ENCODE peak calls at places on chromosomes 16 and 17, in four cellular contexts. X is uterus, K is A673, E is K562. T is an unnamed sample. For H3K4me1, the result is how much of the 10 kb centered on the place peaks cover.

GRCh38 chr16:64475627-64476351 is 646.1 kb downstream of the CDH11 start:
- DNase-seq in X (no peak), K (no peak), E (no peak), T (peak)

GRCh38 chr16:84739349-84740124 is 39.7 kb downstream of the USP10 start:
- DNase-seq in X (no peak), K (no peak), E (no peak), T (no peak)

GRCh38 chr16:71738820-71739219 is 14.3 kb upstream of the PHLPP2 start:
- DNase-seq in X (no peak), K (no peak), E (no peak), T (no peak)

GRCh38 chr16:373020-373598 is 2.8 kb upstream of the MRPL28 start:
- DNase-seq in X (no peak), K (no peak), E (no peak), T (no peak)

GRCh38 chr16:67964477-67965131 is 3.8 kb downstream of the SLC12A4 start:
- DNase-seq in X (no peak), K (no peak), E (no peak), T (no peak)

GRCh38 chr17:60089097-60089844 is 10.6 kb upstream of the HEATR6 start:
- DNase-seq in X (no peak), K (no peak), E (peak), T (no peak)

GRCh38 chr16:75559564-75560372 is 3.7 kb upstream of the TMEM231 start:
- DNase-seq in X (no peak), K (peak), E (peak), T (peak)

GRCh38 chr17:68344701-68345136 is 53.4 kb downstream of the ARSG start:
- DNase-seq in X (no peak), K (no peak), E (no peak), T (peak)

GRCh38 chr16:66878067-66878466 is 2.2 kb upstream of the PDP2 start:
- DNase-seq in X (no peak), K (no peak), E (no peak), T (no peak)

GRCh38 chr17:10713336-10713735 is 15.9 kb downstream of the ADPRM start:
- DNase-seq in X (no peak), K (no peak), E (no peak), T (no peak)

GRCh38 chr17:16981928-16982327 is 10.0 kb upstream of the TNFRSF13B start:
- DNase-seq in X (no peak), K (no peak), E (no peak), T (no peak)

GRCh38 chr17:5485270-5486205 is at the start of gene DERL2:
- DNase-seq in X (no peak), K (peak), E (peak), T (peak)

GRCh38 chr17:77126519-77126918 is 14.2 kb upstream of the SEC14L1 start:
- DNase-seq in X (no peak), K (no peak), E (no peak), T (no peak)

GRCh38 chr16:2162676-2163118 is 7.1 kb downstream of the TRAF7 start:
- DNase-seq in X (no peak), K (no peak), E (no peak), T (no peak)

GRCh38 chr17:68198931-68199836 is 48.7 kb upstream of the AMZ2 start:
- DNase-seq in X (no peak), K (no peak), E (no peak), T (no peak)

GRCh38 chr17:65537845-65538678 is 23.4 kb downstream of the AXIN2 start:
- DNase-seq in X (no peak), K (no peak), E (peak), T (no peak)

GRCh38 chr17:34095101-34095500 is 160.0 kb upstream of the CCL2 start:
- DNase-seq in X (no peak), K (no peak), E (no peak), T (no peak)

GRCh38 chr17:18094409-18094807 is 6.7 kb downstream of the DRG2 start:
- DNase-seq in X (no peak), K (no peak), E (no peak), T (no peak)

GRCh38 chr17:18089613-18090012 is 1.9 kb downstream of the DRG2 start:
- DNase-seq in X (no peak), K (no peak), E (no peak), T (no peak)

GRCh38 chr17:18099516-18099915 is 9.0 kb upstream of the MYO15A start:
- DNase-seq in X (no peak), K (no peak), E (no peak), T (no peak)

GRCh38 chr17:18087610-18088491 is at the start of gene DRG2:
- DNase-seq in X (peak), K (peak), E (peak), T (peak)

GRCh38 chr17:18093616-18094408 is 6.1 kb downstream of the DRG2 start:
- DNase-seq in X (no peak), K (peak), E (peak), T (peak)
- TF ChIP-seq CTCF in X (no peak), K (peak), E (peak), T (peak)

DNA sequence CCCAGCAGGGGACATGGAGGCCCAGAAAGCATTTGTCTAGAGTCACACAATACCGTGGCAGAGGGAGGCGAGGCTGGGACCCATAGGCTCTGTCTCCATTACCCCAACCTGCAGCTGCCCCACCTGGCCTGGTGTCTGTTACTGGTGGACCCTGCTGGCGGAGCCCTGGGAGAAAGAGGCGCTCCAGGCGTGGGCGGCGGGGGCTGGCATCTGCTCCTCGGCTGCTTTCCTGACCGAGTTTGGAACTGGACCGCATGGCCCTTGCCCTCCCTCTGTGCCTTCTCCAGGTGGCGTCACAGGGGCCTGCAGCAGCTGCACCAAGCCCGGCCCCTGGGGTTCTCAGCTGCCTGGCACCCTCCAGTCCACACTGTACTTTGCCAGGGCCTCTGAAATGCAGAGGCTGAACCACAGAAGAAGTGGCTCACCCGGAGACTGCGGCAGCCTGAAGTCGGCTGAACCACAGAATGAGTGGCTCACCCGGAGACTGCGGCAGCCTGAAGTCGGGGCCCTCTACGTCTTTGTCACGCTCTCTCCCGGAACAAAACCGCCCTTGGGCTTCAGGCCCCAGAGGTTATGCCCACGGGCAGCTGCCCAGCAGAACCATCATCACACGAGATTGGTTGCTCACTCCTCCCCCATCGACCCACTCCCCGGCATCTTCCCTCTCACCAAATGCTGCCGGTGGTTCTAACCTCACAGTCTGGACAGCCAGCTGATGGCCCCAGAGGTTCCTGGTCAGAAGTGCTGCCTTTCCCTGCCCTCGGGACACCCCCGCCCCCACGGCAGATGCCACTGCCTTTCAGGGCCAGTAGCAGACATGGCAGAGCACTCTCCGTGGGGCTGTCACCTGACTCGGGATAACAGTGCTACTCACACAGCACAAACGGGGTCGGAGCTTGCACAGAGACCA is 20.2 kb downstream of the CBFA2T3 start:
- DNase-seq in X (no peak), K (no peak), E (no peak), T (no peak)
- H3K4me1 ChIP-seq in X (under half), K (under half), E (half or more), T (under half)

GRCh38 chr17:57947369-57947768 is 7.8 kb downstream of the CUEDC1 start:
- DNase-seq in X (no peak), K (no peak), E (no peak), T (no peak)

GRCh38 chr17:57948169-57948554 is 7.0 kb downstream of the CUEDC1 start:
- DNase-seq in X (peak), K (no peak), E (no peak), T (no peak)

GRCh38 chr17:57949649-57950048 is 5.6 kb downstream of the CUEDC1 start:
- DNase-seq in X (no peak), K (no peak), E (no peak), T (no peak)

GRCh38 chr17:57946798-57947358 is 8.3 kb downstream of the CUEDC1 start:
- DNase-seq in X (peak), K (no peak), E (peak), T (no peak)

GRCh38 chr17:57948555-57949420 is 6.4 kb downstream of the CUEDC1 start:
- DNase-seq in X (no peak), K (peak), E (no peak), T (no peak)
- TF ChIP-seq CTCF in X (no peak), K (no peak), E (no peak), T (no peak)

GRCh38 chr16:46897471-46897870 is 13.3 kb downstream of the GPT2 start:
- DNase-seq in X (no peak), K (no peak), E (no peak), T (no peak)
- H3K4me1 ChIP-seq in X (under half), K (under half), E (under half), T (under half)

DNA sequence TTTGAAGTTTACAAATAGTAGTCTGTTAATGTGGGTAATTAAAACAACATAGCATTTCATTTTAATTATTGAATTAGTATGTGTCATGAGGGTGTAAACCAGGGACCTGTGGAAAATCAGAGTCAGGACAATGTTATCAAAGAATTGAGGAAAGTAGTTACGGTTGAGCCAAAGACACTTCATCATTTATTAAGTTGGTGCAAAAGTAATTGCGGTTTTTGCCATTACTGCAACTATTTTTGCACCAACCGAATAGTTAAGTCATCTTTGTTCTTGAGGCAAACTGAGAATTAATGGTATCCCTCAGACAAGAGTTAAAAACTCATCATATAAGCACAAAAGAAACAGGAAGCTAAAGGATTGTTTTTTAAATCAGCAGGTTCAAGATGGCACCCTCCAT is 593.7 kb downstream of the KCNJ2 start:
- DNase-seq in X (no peak), K (no peak), E (no peak), T (no peak)
- TF ChIP-seq CTCF in X (no peak), K (no peak), E (no peak), T (no peak)

GRCh38 chr17:45311406-45311761 is 5.4 kb downstream of the MAP3K14 start:
- DNase-seq in X (no peak), K (no peak), E (no peak), T (no peak)
- H3K4me1 ChIP-seq in X (under half), K (under half), E (under half), T (under half)

GRCh38 chr16:11875721-11876120 is 24.4 kb upstream of the RSL1D1 start:
- DNase-seq in X (no peak), K (no peak), E (no peak), T (no peak)

GRCh38 chr16:11884035-11884434 is 31.7 kb downstream of the GSPT1 start:
- DNase-seq in X (no peak), K (no peak), E (no peak), T (no peak)

GRCh38 chr16:11876306-11876705 is 25.0 kb upstream of the RSL1D1 start:
- DNase-seq in X (no peak), K (no peak), E (no peak), T (no peak)

GRCh38 chr16:11877374-11877773 is 26.0 kb upstream of the RSL1D1 start:
- DNase-seq in X (no peak), K (no peak), E (no peak), T (no peak)

GRCh38 chr16:11880047-11880446 is 28.7 kb upstream of the RSL1D1 start:
- DNase-seq in X (no peak), K (no peak), E (no peak), T (no peak)
- TF ChIP-seq CTCF in X (no peak), K (no peak), E (no peak), T (no peak)